ENCODE peak calls at places on chromosome X, in six cellular contexts. H is A172; M is DMS79; P is activated CD4-positive, alpha-beta T cell treated with anti-CD3 and anti-CD28 coated beads, Interleukin-2, amount 50 U/mL, for 1 hour; J is astrocyte of the cerebellum; E is BJ. K is an unnamed sample.

GRCh38 chrX:769796-770195 is 139.2 kb downstream of the SHOX start:
- DNase-seq in H (no peak), M (no peak), P (no peak), J (no peak), E (no peak), K (peak)

GRCh38 chrX:124981420-124981819 is 338.3 kb upstream of the TEX13C start:
- DNase-seq in H (no peak), P (no peak), J (no peak), M (no peak), E (no peak), K (no peak)

GRCh38 chrX:132568291-132568690 is 79.5 kb upstream of the MBNL3 start:
- DNase-seq in P (no peak), H (no peak), E (no peak), J (no peak), M (no peak), K (no peak)

GRCh38 chrX:84144281-84144680 is 43.7 kb downstream of the RPS6KA6 start:
- DNase-seq in E (no peak), P (no peak), J (no peak), H (no peak), M (no peak), K (no peak)

GRCh38 chrX:80432441-80432840 is 12.2 kb downstream of the TENT5D start:
- DNase-seq in P (no peak), M (no peak), H (no peak), J (no peak), E (no peak), K (no peak)

GRCh38 chrX:21800344-21800770 is 39.1 kb upstream of the MBTPS2 start:
- DNase-seq in J (peak), P (no peak), H (peak), E (no peak), M (no peak), K (no peak)

GRCh38 chrX:2502668-2503519 is 2.1 kb upstream of the DHRSX start:
- DNase-seq in E (no peak), H (peak), P (no peak), J (no peak), M (no peak), K (no peak)

GRCh38 chrX:150465326-150465725 is 102.2 kb downstream of the MAMLD1 start:
- DNase-seq in M (no peak), J (no peak), P (no peak), H (no peak), E (no peak), K (no peak)

GRCh38 chrX:69222103-69223090 is 57.1 kb upstream of the PJA1 start:
- DNase-seq in E (peak), H (peak), M (peak), P (peak), J (peak), K (peak)

GRCh38 chrX:47608130-47608810 is 11.4 kb downstream of the SYN1 start:
- DNase-seq in M (no peak), J (no peak), P (no peak), E (no peak), H (no peak), K (no peak)

GRCh38 chrX:153783378-153784013 is 2.7 kb downstream of the SRPK3 start:
- DNase-seq in E (no peak), P (no peak), M (no peak), J (no peak), H (no peak), K (no peak)

GRCh38 chrX:37986893-37987292 is 19.5 kb upstream of the SYTL5 start:
- DNase-seq in M (no peak), E (no peak), J (peak), P (no peak), H (peak), K (no peak)

GRCh38 chrX:8194216-8194615 is 23.1 kb upstream of the VCX2 start:
- DNase-seq in H (no peak), M (no peak), J (no peak), E (no peak), P (no peak), K (no peak)